ENCODE peak calls at places on chromosomes 13 and 19, in four cellular contexts. One of them, this sample, is unnamed.

GRCh38 chr13:74134777-74135305 is 637 bp upstream of the KLF12 start:
- DNase-seq in hepatocyte: peak
- DNase-seq in IMR-90: no peak
- DNase-seq in DND-41: peak
- DNase-seq in this sample: no peak

GRCh38 chr19:38023245-38023644 is 116.2 kb downstream of the SIPA1L3 start:
- DNase-seq in hepatocyte: no peak
- DNase-seq in IMR-90: peak
- DNase-seq in DND-41: no peak
- DNase-seq in this sample: no peak

GRCh38 chr13:41133951-41134350 is 1.3 kb upstream of the KBTBD6 start:
- DNase-seq in hepatocyte: no peak
- DNase-seq in IMR-90: no peak
- DNase-seq in DND-41: no peak
- DNase-seq in this sample: no peak

GRCh38 chr13:75637101-75637774 is 1.1 kb downstream of the LMO7 start:
- DNase-seq in hepatocyte: no peak
- DNase-seq in IMR-90: no peak
- DNase-seq in DND-41: no peak
- DNase-seq in this sample: no peak

GRCh38 chr13:105345116-105345515 is 1190.3 kb downstream of the EFNB2 start:
- DNase-seq in hepatocyte: no peak
- DNase-seq in IMR-90: no peak
- DNase-seq in DND-41: no peak
- DNase-seq in this sample: no peak

GRCh38 chr13:79456656-79457365 is 24.1 kb upstream of the NDFIP2 start:
- DNase-seq in hepatocyte: no peak
- DNase-seq in IMR-90: no peak
- DNase-seq in DND-41: no peak
- DNase-seq in this sample: no peak

GRCh38 chr19:27780367-27781065 is 1432.4 kb downstream of the UQCRFS1 start:
- DNase-seq in hepatocyte: no peak
- DNase-seq in IMR-90: no peak
- DNase-seq in DND-41: no peak
- DNase-seq in this sample: no peak

GRCh38 chr13:31998131-31998530 is 33.4 kb upstream of the FRY start:
- DNase-seq in hepatocyte: peak
- DNase-seq in IMR-90: no peak
- DNase-seq in DND-41: no peak
- DNase-seq in this sample: no peak

GRCh38 chr13:75910591-75910990 is 274.5 kb downstream of the LMO7 start:
- DNase-seq in hepatocyte: no peak
- DNase-seq in IMR-90: no peak
- DNase-seq in DND-41: no peak
- DNase-seq in this sample: no peak

GRCh38 chr13:24491853-24492252 is 20.7 kb downstream of the PARP4 start:
- DNase-seq in hepatocyte: no peak
- DNase-seq in IMR-90: no peak
- DNase-seq in DND-41: no peak
- DNase-seq in this sample: no peak

GRCh38 chr13:40206241-40207109 is 460.0 kb downstream of the FOXO1 start:
- DNase-seq in hepatocyte: no peak
- DNase-seq in IMR-90: peak
- DNase-seq in DND-41: no peak
- DNase-seq in this sample: no peak

GRCh38 chr13:28049880-28050871 is 50.2 kb downstream of the FLT3 start:
- DNase-seq in hepatocyte: no peak
- DNase-seq in IMR-90: no peak
- DNase-seq in DND-41: no peak
- DNase-seq in this sample: no peak

GRCh38 chr13:50420720-50421456 is 405.6 kb downstream of the KCNRG start:
- DNase-seq in hepatocyte: no peak
- DNase-seq in IMR-90: no peak
- DNase-seq in DND-41: no peak
- DNase-seq in this sample: no peak

GRCh38 chr13:52162279-52163101 is 3.1 kb upstream of the NEK3 start:
- DNase-seq in hepatocyte: no peak
- DNase-seq in IMR-90: peak
- DNase-seq in DND-41: no peak
- DNase-seq in this sample: peak
- H3K4me2 ChIP-seq in hepatocyte: no peak
- H3K4me2 ChIP-seq in IMR-90: peak
- H3K4me2 ChIP-seq in DND-41: no peak
- H3K4me2 ChIP-seq in this sample: peak

GRCh38 chr19:29879655-29879974 is 62.4 kb upstream of the URI1 start:
- DNase-seq in hepatocyte: no peak
- DNase-seq in IMR-90: no peak
- DNase-seq in DND-41: no peak
- DNase-seq in this sample: no peak

GRCh38 chr19:29873801-29874575 is 62.2 kb downstream of the CCNE1 start:
- DNase-seq in hepatocyte: no peak
- DNase-seq in IMR-90: no peak
- DNase-seq in DND-41: no peak
- DNase-seq in this sample: no peak

GRCh38 chr19:29875931-29876330 is 64.1 kb downstream of the CCNE1 start:
- DNase-seq in hepatocyte: no peak
- DNase-seq in IMR-90: no peak
- DNase-seq in DND-41: no peak
- DNase-seq in this sample: no peak

GRCh38 chr19:29878973-29879654 is 62.9 kb upstream of the URI1 start:
- DNase-seq in hepatocyte: no peak
- DNase-seq in IMR-90: peak
- DNase-seq in DND-41: peak
- DNase-seq in this sample: peak

DNA sequence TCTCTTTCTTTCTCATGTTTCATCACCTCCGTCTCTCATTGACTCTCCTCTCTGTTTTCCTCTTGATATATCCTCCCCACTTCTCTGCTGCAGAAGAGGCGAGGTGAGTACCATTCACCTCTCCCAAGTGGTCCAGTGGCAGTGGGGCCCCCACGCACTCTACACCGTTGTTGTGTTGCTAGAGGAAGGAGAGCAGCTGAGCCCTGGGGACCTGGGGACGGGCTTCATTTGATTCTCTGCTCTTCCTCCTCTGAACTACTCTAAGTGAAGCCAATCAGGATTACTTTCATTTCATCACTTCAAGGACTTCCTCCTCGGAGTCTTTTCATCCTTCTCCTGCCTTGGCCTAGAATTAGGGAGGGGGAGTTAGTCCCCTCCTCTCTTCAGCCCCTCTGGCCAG is 64.6 kb downstream of the CCNE1 start:
- DNase-seq in hepatocyte: no peak
- DNase-seq in IMR-90: no peak
- DNase-seq in DND-41: no peak
- DNase-seq in this sample: no peak
- H3K4me2 ChIP-seq in hepatocyte: no peak
- H3K4me2 ChIP-seq in IMR-90: peak
- H3K4me2 ChIP-seq in DND-41: peak
- H3K4me2 ChIP-seq in this sample: no peak

DNA sequence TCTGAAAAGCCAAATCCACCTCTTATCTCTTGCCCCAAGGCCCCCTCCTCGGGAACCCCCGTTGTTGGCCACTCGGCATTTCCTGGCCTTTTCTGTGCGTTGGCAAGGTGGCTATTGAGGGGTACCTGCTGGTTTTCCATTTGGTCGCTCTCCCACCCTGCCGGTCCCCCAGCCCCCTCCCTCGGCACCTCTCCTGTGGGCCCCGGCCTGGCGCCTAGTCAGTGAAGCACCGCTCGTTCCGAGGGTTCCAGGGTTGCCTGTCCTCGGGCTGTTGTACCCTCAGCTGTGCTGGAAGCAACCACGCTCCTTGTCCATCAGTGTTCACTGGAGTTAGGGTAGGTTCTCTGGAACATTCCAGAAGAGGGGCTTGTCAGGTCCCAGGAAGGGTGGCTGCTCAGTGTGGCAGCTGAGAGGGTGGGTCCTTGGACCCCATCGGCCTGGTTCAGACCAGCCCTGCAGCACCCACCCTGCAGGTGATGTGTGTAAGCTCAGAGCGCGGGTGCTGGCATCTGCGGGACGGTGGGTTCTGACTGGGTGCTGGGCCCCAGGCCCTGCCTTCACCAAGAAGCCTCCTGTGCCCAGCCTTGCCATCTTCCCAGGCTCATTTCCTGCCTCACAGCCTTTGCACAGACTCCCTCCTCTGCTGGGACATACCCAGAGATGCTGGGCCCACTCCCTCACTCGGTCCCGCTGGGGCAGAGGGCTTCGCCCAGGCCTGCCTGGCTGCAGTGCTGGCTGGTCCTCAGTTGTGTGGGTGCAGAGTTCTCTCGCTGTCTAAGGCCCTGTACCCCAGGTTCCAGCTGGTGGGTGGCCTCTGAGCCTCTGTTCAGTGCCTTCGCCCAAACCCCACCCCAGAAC is 21.3 kb downstream of the NKPD1 start:
- DNase-seq in hepatocyte: no peak
- DNase-seq in IMR-90: no peak
- DNase-seq in DND-41: no peak
- DNase-seq in this sample: no peak
- H3K4me2 ChIP-seq in hepatocyte: no peak
- H3K4me2 ChIP-seq in IMR-90: no peak
- H3K4me2 ChIP-seq in DND-41: no peak
- H3K4me2 ChIP-seq in this sample: no peak

GRCh38 chr13:109427695-109428094 is 358.7 kb downstream of the IRS2 start:
- DNase-seq in hepatocyte: no peak
- DNase-seq in IMR-90: no peak
- DNase-seq in DND-41: no peak
- DNase-seq in this sample: no peak
- H3K4me2 ChIP-seq in hepatocyte: no peak
- H3K4me2 ChIP-seq in IMR-90: no peak
- H3K4me2 ChIP-seq in DND-41: no peak
- H3K4me2 ChIP-seq in this sample: no peak

GRCh38 chr19:9308091-9308490 is 1.5 kb downstream of the ZNF699 start:
- DNase-seq in hepatocyte: no peak
- DNase-seq in IMR-90: no peak
- DNase-seq in DND-41: no peak
- DNase-seq in this sample: no peak
- H3K4me2 ChIP-seq in hepatocyte: peak
- H3K4me2 ChIP-seq in IMR-90: peak
- H3K4me2 ChIP-seq in DND-41: peak
- H3K4me2 ChIP-seq in this sample: peak

GRCh38 chr13:46555722-46556121 is 2.8 kb downstream of the LRCH1 start:
- DNase-seq in hepatocyte: no peak
- DNase-seq in IMR-90: no peak
- DNase-seq in DND-41: no peak
- DNase-seq in this sample: no peak
- H3K4me2 ChIP-seq in hepatocyte: peak
- H3K4me2 ChIP-seq in IMR-90: no peak
- H3K4me2 ChIP-seq in DND-41: peak
- H3K4me2 ChIP-seq in this sample: no peak

GRCh38 chr19:6378498-6378897 is 2.8 kb upstream of the PSPN start:
- DNase-seq in hepatocyte: no peak
- DNase-seq in IMR-90: no peak
- DNase-seq in DND-41: no peak
- DNase-seq in this sample: no peak

GRCh38 chr19:6387372-6387771 is 5.6 kb downstream of the GTF2F1 start:
- DNase-seq in hepatocyte: no peak
- DNase-seq in IMR-90: no peak
- DNase-seq in DND-41: no peak
- DNase-seq in this sample: no peak

GRCh38 chr19:6379744-6380143 is 4.0 kb upstream of the PSPN start:
- DNase-seq in hepatocyte: no peak
- DNase-seq in IMR-90: no peak
- DNase-seq in DND-41: no peak
- DNase-seq in this sample: no peak

GRCh38 chr19:6381030-6381750 is 5.5 kb upstream of the PSPN start:
- DNase-seq in hepatocyte: no peak
- DNase-seq in IMR-90: no peak
- DNase-seq in DND-41: no peak
- DNase-seq in this sample: no peak

GRCh38 chr19:6383188-6383587 is 7.5 kb upstream of the PSPN start:
- DNase-seq in hepatocyte: no peak
- DNase-seq in IMR-90: no peak
- DNase-seq in DND-41: no peak
- DNase-seq in this sample: no peak
- H3K4me2 ChIP-seq in hepatocyte: no peak
- H3K4me2 ChIP-seq in IMR-90: no peak
- H3K4me2 ChIP-seq in DND-41: no peak
- H3K4me2 ChIP-seq in this sample: no peak

GRCh38 chr19:21402303-21402985 is 5.5 kb downstream of the ZNF493 start:
- DNase-seq in hepatocyte: no peak
- DNase-seq in IMR-90: no peak
- DNase-seq in DND-41: no peak
- DNase-seq in this sample: no peak

GRCh38 chr19:21396893-21397572 is at the start of gene ZNF493:
- DNase-seq in hepatocyte: peak
- DNase-seq in IMR-90: peak
- DNase-seq in DND-41: peak
- DNase-seq in this sample: peak

GRCh38 chr19:21396121-21396520 is 812 bp upstream of the ZNF493 start:
- DNase-seq in hepatocyte: no peak
- DNase-seq in IMR-90: no peak
- DNase-seq in DND-41: no peak
- DNase-seq in this sample: no peak

DNA sequence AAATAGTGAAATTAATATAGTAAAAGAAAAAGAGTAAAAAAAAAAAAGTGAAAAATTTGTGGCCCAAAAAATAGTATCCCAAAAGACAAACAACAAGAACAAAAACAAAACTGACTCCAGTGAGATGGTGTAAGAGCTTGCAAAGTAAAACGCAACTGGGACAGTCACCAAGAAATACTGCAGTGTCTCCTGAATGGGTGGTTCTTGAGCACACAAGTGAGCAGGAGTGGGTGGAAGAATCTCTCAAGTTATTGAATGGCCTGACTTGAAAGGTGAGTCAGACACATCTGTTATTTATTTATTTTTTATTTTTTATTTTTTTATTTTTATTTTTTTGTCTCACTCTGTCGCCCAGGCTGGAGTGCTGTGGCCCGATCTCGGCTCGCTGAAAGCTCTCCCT is 1.9 kb downstream of the ZNF493 start:
- DNase-seq in hepatocyte: no peak
- DNase-seq in IMR-90: peak
- DNase-seq in DND-41: no peak
- DNase-seq in this sample: no peak
- H3K4me2 ChIP-seq in hepatocyte: no peak
- H3K4me2 ChIP-seq in IMR-90: no peak
- H3K4me2 ChIP-seq in DND-41: peak
- H3K4me2 ChIP-seq in this sample: no peak

GRCh38 chr13:113843063-113843654 is 20.7 kb downstream of the GAS6 start:
- DNase-seq in hepatocyte: no peak
- DNase-seq in IMR-90: no peak
- DNase-seq in DND-41: no peak
- DNase-seq in this sample: no peak
- H3K4me2 ChIP-seq in hepatocyte: no peak
- H3K4me2 ChIP-seq in IMR-90: no peak
- H3K4me2 ChIP-seq in DND-41: no peak
- H3K4me2 ChIP-seq in this sample: no peak

This sample was measured in HCT116.